ENCODE peak calls at places on chromosome 6, in five cellular contexts. S, C, J, K and U are unnamed samples.

GRCh38 chr6:85865665-85866372 is 223.1 kb upstream of the SYNCRIP start:
- DNase-seq in S (no peak), C (peak), J (peak), K (no peak), U (peak)

GRCh38 chr6:132693478-132693877 is 20.4 kb downstream of the VNN1 start:
- DNase-seq in S (no peak), C (no peak), J (peak), K (no peak), U (peak)

GRCh38 chr6:44681782-44682181 is 294.3 kb downstream of the CDC5L start:
- DNase-seq in S (no peak), C (no peak), J (no peak), K (no peak), U (peak)

GRCh38 chr6:154276810-154277577 is 79.6 kb downstream of the IPCEF1 start:
- DNase-seq in S (no peak), C (peak), J (peak), K (no peak), U (peak)

GRCh38 chr6:27178001-27178730 is 69.3 kb upstream of the PRSS16 start:
- DNase-seq in S (no peak), C (peak), J (peak), K (peak), U (peak)

GRCh38 chr6:142902636-142903053 is 42.3 kb downstream of the HIVEP2 start:
- DNase-seq in S (no peak), C (peak), J (peak), K (peak), U (peak)

GRCh38 chr6:145475794-145476396 is 259.4 kb downstream of the EPM2A start:
- DNase-seq in S (no peak), C (no peak), J (no peak), K (no peak), U (no peak)

GRCh38 chr6:136587527-136587926 is 37.3 kb upstream of the MAP7 start:
- DNase-seq in S (no peak), C (no peak), J (no peak), K (no peak), U (peak)

GRCh38 chr6:34791164-34791841 is 580 bp upstream of the BLTP3A start:
- DNase-seq in S (peak), C (peak), J (peak), K (peak), U (peak)

GRCh38 chr6:129184324-129184723 is 301.4 kb downstream of the LAMA2 start:
- DNase-seq in S (no peak), C (no peak), J (no peak), K (no peak), U (no peak)

GRCh38 chr6:143685653-143686052 is 7.9 kb downstream of the PHACTR2 start:
- DNase-seq in S (no peak), C (no peak), J (no peak), K (no peak), U (no peak)

GRCh38 chr6:134345780-134346179 is 27.9 kb upstream of the SGK1 start:
- DNase-seq in S (no peak), C (no peak), J (peak), K (no peak), U (peak)

GRCh38 chr6:48671506-48671905 is 560.5 kb upstream of the PTCHD4 start:
- DNase-seq in S (no peak), C (no peak), J (peak), K (no peak), U (peak)

GRCh38 chr6:44787254-44787844 is 399.8 kb downstream of the CDC5L start:
- DNase-seq in S (no peak), C (no peak), J (no peak), K (no peak), U (no peak)

GRCh38 chr6:24980507-24981384 is 45.0 kb upstream of the RIPOR2 start:
- DNase-seq in S (no peak), C (no peak), J (peak), K (no peak), U (no peak)

GRCh38 chr6:71335544-71335943 is 46.9 kb downstream of the OGFRL1 start:
- DNase-seq in S (no peak), C (no peak), J (no peak), K (no peak), U (no peak)

GRCh38 chr6:158808918-158809678 is 10.1 kb downstream of the EZR start:
- DNase-seq in S (no peak), C (peak), J (no peak), K (peak), U (no peak)

GRCh38 chr6:161228096-161228495 is 45.8 kb downstream of the AGPAT4 start:
- DNase-seq in S (no peak), C (no peak), J (no peak), K (no peak), U (peak)

GRCh38 chr6:127971945-127972391 is 71.1 kb upstream of the THEMIS start:
- DNase-seq in S (no peak), C (peak), J (peak), K (no peak), U (peak)

GRCh38 chr6:62150048-62150663 is 135.9 kb downstream of the KHDRBS2 start:
- DNase-seq in S (no peak), C (peak), J (peak), K (no peak), U (peak)

GRCh38 chr6:116127771-116128493 is 2.0 kb upstream of the COL10A1 start:
- DNase-seq in S (no peak), C (no peak), J (no peak), K (no peak), U (peak)

GRCh38 chr6:27168586-27169443 is 78.7 kb upstream of the PRSS16 start:
- DNase-seq in S (no peak), C (no peak), J (peak), K (no peak), U (peak)

GRCh38 chr6:25413506-25413905 is 134.3 kb downstream of the CARMIL1 start:
- DNase-seq in S (no peak), C (peak), J (peak), K (no peak), U (peak)

GRCh38 chr6:44056392-44057237 is 70.6 kb downstream of the MRPL14 start:
- DNase-seq in S (peak), C (no peak), J (peak), K (no peak), U (peak)

GRCh38 chr6:136405410-136406029 is 115.9 kb upstream of the BCLAF1 start:
- DNase-seq in S (no peak), C (no peak), J (peak), K (no peak), U (peak)

GRCh38 chr6:44508646-44509045 is 121.1 kb downstream of the CDC5L start:
- DNase-seq in S (no peak), C (no peak), J (no peak), K (no peak), U (peak)

GRCh38 chr6:34350937-34351217 is 41.6 kb downstream of the NUDT3 start:
- DNase-seq in S (no peak), C (no peak), J (peak), K (no peak), U (no peak)

GRCh38 chr6:31462964-31463940 is 34.7 kb upstream of the MICB start:
- DNase-seq in S (peak), C (peak), J (peak), K (peak), U (peak)

GRCh38 chr6:88166493-88166900 is 350 bp upstream of the CNR1 start:
- DNase-seq in S (no peak), C (peak), J (no peak), K (no peak), U (peak)

GRCh38 chr6:167492096-167492449 is 167.2 kb downstream of the TTLL2 start:
- DNase-seq in S (peak), C (no peak), J (no peak), K (no peak), U (no peak)

GRCh38 chr6:163460307-163460782 is 45.8 kb downstream of the QKI start:
- DNase-seq in S (no peak), C (peak), J (peak), K (no peak), U (peak)

GRCh38 chr6:16331328-16332174 is 93.2 kb downstream of the GMPR start:
- DNase-seq in S (peak), C (peak), J (peak), K (peak), U (peak)

GRCh38 chr6:38625191-38625590 is 14.5 kb downstream of the BTBD9 start:
- DNase-seq in S (no peak), C (no peak), J (no peak), K (no peak), U (no peak)

GRCh38 chr6:80197474-80197873 is 91.0 kb downstream of the BCKDHB start:
- DNase-seq in S (no peak), C (no peak), J (peak), K (no peak), U (peak)

GRCh38 chr6:109221543-109222195 is 126.4 kb downstream of the CEP57L1 start:
- DNase-seq in S (no peak), C (no peak), J (no peak), K (no peak), U (no peak)

GRCh38 chr6:69868961-69869360 is 2.6 kb downstream of the COL19A1 start:
- DNase-seq in S (no peak), C (no peak), J (no peak), K (no peak), U (no peak)

GRCh38 chr6:69868252-69868804 is 2.0 kb downstream of the COL19A1 start:
- DNase-seq in S (no peak), C (no peak), J (no peak), K (no peak), U (no peak)

GRCh38 chr6:69866351-69867074 is at the start of gene COL19A1:
- DNase-seq in S (no peak), C (peak), J (no peak), K (no peak), U (no peak)

GRCh38 chr6:69865126-69865525 is 1.2 kb upstream of the COL19A1 start:
- DNase-seq in S (no peak), C (no peak), J (peak), K (no peak), U (peak)

GRCh38 chr6:69867075-69867911 is 937 bp downstream of the COL19A1 start:
- DNase-seq in S (peak), C (peak), J (peak), K (peak), U (peak)
- H3K4me3 ChIP-seq in S (peak), C (peak), J (peak), K (peak), U (peak)

GRCh38 chr6:156045416-156045815 is 589.8 kb upstream of the NOX3 start:
- DNase-seq in S (no peak), C (no peak), J (no peak), K (no peak), U (no peak)
- TF ChIP-seq CTCF in S (no peak), C (no peak), J (no peak), K (no peak), U (no peak)

DNA sequence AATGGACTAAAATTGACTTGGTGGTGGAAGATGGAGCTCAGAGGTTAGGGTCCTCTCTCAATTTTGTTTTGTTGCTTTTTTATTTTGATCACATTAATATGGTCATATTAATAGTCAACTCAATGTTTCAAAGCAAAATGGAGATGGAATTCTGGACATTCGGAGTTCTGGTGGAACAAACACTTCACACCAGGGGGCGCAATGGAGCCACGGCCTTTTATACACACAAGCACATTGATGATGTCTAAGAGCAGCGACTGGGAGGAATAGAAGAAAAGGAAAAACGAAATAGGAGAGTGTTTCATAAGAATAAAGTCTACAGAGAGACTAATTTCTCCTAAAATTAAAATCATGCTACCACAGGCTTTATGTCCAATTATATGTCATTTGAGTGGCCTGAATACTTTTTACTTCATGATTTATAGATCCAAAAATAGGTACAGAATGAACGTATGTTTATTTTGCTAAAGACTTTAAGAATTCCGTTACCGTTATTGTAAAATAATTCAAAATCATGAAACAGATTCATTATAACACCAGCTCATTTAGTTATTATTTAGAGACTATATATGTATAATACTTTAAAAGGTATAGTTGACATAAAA is 197.6 kb upstream of the SASH1 start:
- DNase-seq in S (peak), C (peak), J (peak), K (peak), U (peak)
- H3K4me3 ChIP-seq in S (peak), C (no peak), J (no peak), K (no peak), U (no peak)

GRCh38 chr6:17705428-17705777 is 1.3 kb downstream of the NUP153 start:
- DNase-seq in S (no peak), C (peak), J (peak), K (peak), U (peak)
- TF ChIP-seq CTCF in S (no peak), C (no peak), J (no peak), K (no peak), U (no peak)

GRCh38 chr6:100484474-100484873 is 19.8 kb upstream of the SIM1 start:
- DNase-seq in S (no peak), C (peak), J (no peak), K (no peak), U (peak)

GRCh38 chr6:100487638-100488037 is 22.9 kb upstream of the SIM1 start:
- DNase-seq in S (no peak), C (no peak), J (no peak), K (no peak), U (no peak)

GRCh38 chr6:100488231-100488630 is 23.5 kb upstream of the SIM1 start:
- DNase-seq in S (no peak), C (peak), J (peak), K (no peak), U (peak)

GRCh38 chr6:100482698-100483097 is 18.0 kb upstream of the SIM1 start:
- DNase-seq in S (no peak), C (no peak), J (no peak), K (no peak), U (no peak)

DNA sequence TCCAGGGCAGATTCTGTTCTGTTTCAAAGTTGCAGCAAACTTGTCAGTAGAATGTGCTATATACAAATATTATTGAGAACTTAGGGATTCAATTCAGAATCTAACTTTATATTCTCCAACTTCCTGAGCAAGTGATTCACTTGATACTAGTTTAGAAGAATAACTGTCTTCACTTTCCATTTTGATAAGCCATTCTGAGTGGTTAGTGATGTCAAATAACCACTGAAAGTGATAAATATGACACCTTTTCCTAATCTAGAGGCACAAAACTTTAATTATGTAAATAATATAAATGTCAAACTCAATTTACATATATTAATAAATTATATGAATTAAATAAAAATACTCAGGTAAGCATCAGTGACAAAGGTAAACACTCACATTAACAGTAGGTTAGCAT is 20.5 kb upstream of the SIM1 start:
- DNase-seq in S (no peak), C (no peak), J (no peak), K (no peak), U (no peak)
- H3K4me3 ChIP-seq in S (no peak), C (no peak), J (no peak), K (no peak), U (no peak)

DNA sequence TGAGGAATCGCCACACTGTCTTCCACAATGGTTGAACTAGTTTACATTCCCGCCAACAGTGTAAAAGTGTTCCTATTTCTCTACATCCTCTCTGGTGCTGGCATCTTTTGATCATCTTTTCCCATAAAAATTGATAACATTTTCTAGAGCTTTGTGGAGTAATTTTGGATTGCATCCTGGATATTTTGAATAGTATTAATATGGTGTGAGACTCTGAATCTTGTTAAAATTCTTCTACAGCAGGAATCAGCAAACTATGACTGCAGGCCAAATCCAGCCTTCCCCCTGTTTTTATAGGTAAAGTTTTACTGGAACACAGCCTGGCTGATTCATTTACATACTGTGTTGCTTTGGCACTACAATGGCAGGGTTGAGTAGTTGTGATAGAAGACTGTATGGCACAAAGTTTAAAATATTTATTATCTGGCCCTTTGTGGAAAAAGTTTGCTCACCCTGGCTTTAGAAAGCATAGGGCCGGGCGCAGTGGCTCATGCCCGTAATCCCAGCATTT is 15.0 kb upstream of the RNF8 start:
- DNase-seq in S (no peak), C (no peak), J (no peak), K (no peak), U (no peak)
- TF ChIP-seq CTCF in S (no peak), C (no peak), J (no peak), K (no peak), U (no peak)

DNA sequence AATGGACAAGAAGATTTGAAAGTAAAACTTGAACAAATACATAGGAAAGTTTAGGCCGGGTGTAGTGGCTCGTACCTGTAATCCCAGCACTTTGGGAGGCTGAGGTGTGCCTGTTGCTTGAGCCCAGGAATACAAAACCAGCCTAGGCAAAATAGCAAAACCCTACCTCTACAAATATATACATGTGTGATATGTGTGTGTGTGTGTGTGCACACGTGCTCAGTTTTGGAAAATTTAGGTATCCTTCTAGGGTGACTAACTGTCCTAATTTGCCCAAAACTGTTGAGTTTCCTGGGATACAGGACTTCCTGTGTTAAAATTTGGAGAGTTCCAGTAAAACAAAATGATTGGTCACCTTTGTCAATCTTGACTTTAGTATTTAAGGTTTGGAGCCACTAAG is 503.2 kb downstream of the PKHD1 start:
- DNase-seq in S (no peak), C (no peak), J (no peak), K (no peak), U (no peak)
- H3K4me3 ChIP-seq in S (no peak), C (no peak), J (no peak), K (no peak), U (no peak)

GRCh38 chr6:12482386-12482785 is 192.2 kb downstream of the EDN1 start:
- DNase-seq in S (no peak), C (no peak), J (no peak), K (no peak), U (no peak)
- TF ChIP-seq CTCF in S (no peak), C (peak), J (peak), K (no peak), U (peak)

GRCh38 chr6:56692586-56693245 is 50.0 kb upstream of the DST start:
- DNase-seq in S (no peak), C (no peak), J (peak), K (no peak), U (peak)
- H3K4me3 ChIP-seq in S (peak), C (no peak), J (peak), K (peak), U (peak)